ENCODE peak calls at places on chromosomes 16 and 17, in eight cellular contexts. Q is T-helper 1 cell, D is SHP77, A is stomach, B is NCI-H446, R is hepatic stellate cell, I is substantia nigra, W is fibroblast of mammary gland. L is an unnamed sample.

GRCh38 chr17:35056013-35056412 is 7.5 kb downstream of the RFFL start:
- DNase-seq in W (no peak), D (no peak), I (no peak), A (no peak), B (no peak), R (no peak), Q (no peak), L (no peak)

GRCh38 chr17:41977991-41978390 is 11.4 kb downstream of the CNP start:
- DNase-seq in W (no peak), A (peak), D (no peak), B (no peak), I (no peak), R (no peak), Q (no peak), L (no peak)

GRCh38 chr17:31467502-31468256 is 76.2 kb downstream of the RAB11FIP4 start:
- DNase-seq in R (no peak), W (no peak), I (peak), D (no peak), B (no peak), A (peak), Q (no peak), L (no peak)

GRCh38 chr17:14301761-14302401 is 1.0 kb downstream of the HS3ST3B1 start:
- DNase-seq in A (peak), W (peak), Q (peak), D (no peak), R (peak), B (no peak), I (no peak), L (peak)

GRCh38 chr16:21560462-21560861 is 38.9 kb upstream of the METTL9 start:
- DNase-seq in R (no peak), A (peak), B (no peak), I (no peak), Q (no peak), W (no peak), D (no peak), L (no peak)

GRCh38 chr17:78794399-78794798 is 12.3 kb upstream of the CYTH1 start:
- DNase-seq in A (no peak), W (no peak), Q (no peak), D (no peak), B (no peak), R (no peak), I (no peak), L (no peak)

GRCh38 chr17:81722184-81723120 is 10.4 kb downstream of the SLC25A10 start:
- DNase-seq in W (peak), I (no peak), Q (no peak), R (no peak), B (no peak), A (peak), D (no peak), L (no peak)

GRCh38 chr16:51638338-51639135 is 487.5 kb upstream of the SALL1 start:
- DNase-seq in R (no peak), D (no peak), B (no peak), A (no peak), W (peak), Q (no peak), I (no peak), L (no peak)

GRCh38 chr17:40069751-40070643 is 7.2 kb downstream of the THRA start:
- DNase-seq in B (peak), R (no peak), I (no peak), W (peak), D (no peak), A (peak), Q (peak), L (peak)

GRCh38 chr17:46199379-46199778 is 6.2 kb upstream of the KANSL1 start:
- DNase-seq in Q (no peak), B (no peak), W (no peak), D (no peak), A (no peak), R (peak), I (no peak), L (no peak)

GRCh38 chr17:42276359-42276608 is at the start of gene STAT5B:
- DNase-seq in A (peak), R (peak), Q (peak), D (no peak), I (no peak), B (peak), W (peak), L (peak)

L was measured in NCI-H524.